ENCODE peak calls at places on chromosomes 1 and 21, in eight cellular contexts. W, O, F, T, A, E, R and X are unnamed samples.

GRCh38 chr1:237324226-237324625 is 282.2 kb downstream of the RYR2 start:
- DNase-seq in O (no peak), E (no peak), F (no peak), R (no peak), W (no peak), T (no peak), A (no peak), X (no peak)

GRCh38 chr1:35876988-35877387 is 6.0 kb upstream of the AGO1 start:
- DNase-seq in T (no peak), O (no peak), W (no peak), E (no peak), F (no peak), R (no peak), A (no peak), X (no peak)

GRCh38 chr1:156865865-156866678 is 5.4 kb downstream of the NTRK1 start:
- DNase-seq in F (no peak), R (no peak), T (no peak), E (no peak), W (no peak), A (no peak), O (no peak), X (no peak)

GRCh38 chr1:177794316-177794991 is 175.4 kb downstream of the SEC16B start:
- DNase-seq in O (no peak), A (no peak), W (no peak), T (no peak), E (no peak), R (no peak), F (no peak), X (no peak)

GRCh38 chr1:236524142-236524891 is 535 bp downstream of the LGALS8 start:
- DNase-seq in F (peak; percentile 47), E (peak; percentile 83), O (peak; percentile 65), R (peak; percentile 20), W (peak; percentile 60), T (peak; percentile 49), A (peak; percentile 18), X (peak; percentile 27)

GRCh38 chr1:151581946-151582345 is 29.9 kb upstream of the SNX27 start:
- DNase-seq in A (no peak), O (no peak), T (no peak), W (no peak), F (no peak), E (no peak), R (no peak), X (no peak)

GRCh38 chr1:44405041-44405803 is at the start of gene RNF220:
- DNase-seq in W (peak; percentile 69), R (peak; percentile 44), E (peak; percentile 72), A (peak; percentile 61), O (peak; percentile 59), T (peak; percentile 38), F (peak; percentile 87), X (no peak)

GRCh38 chr1:20381045-20381641 is 90.5 kb downstream of the VWA5B1 start:
- DNase-seq in E (no peak), R (no peak), T (no peak), W (no peak), O (no peak), F (no peak), A (no peak), X (no peak)

GRCh38 chr1:7296968-7297367 is 474.1 kb upstream of the VAMP3 start:
- DNase-seq in R (no peak), O (no peak), F (no peak), T (no peak), W (no peak), E (no peak), A (no peak), X (no peak)

GRCh38 chr1:110477445-110477957 is 26.6 kb downstream of the PROK1 start:
- DNase-seq in O (no peak), W (no peak), R (no peak), T (no peak), E (no peak), A (no peak), F (no peak), X (no peak)

GRCh38 chr1:228321895-228322294 is 84.7 kb downstream of the TRIM11 start:
- DNase-seq in F (no peak), O (no peak), W (no peak), E (no peak), R (no peak), T (no peak), A (no peak), X (no peak)

GRCh38 chr1:36673207-36673606 is 190.5 kb upstream of the CSF3R start:
- DNase-seq in O (no peak), W (no peak), T (no peak), F (no peak), A (no peak), R (no peak), E (no peak), X (no peak)

GRCh38 chr21:16330340-16331319 is 600.8 kb downstream of the USP25 start:
- DNase-seq in T (peak; percentile 35), E (peak; percentile 73), O (no peak), F (no peak), A (peak; percentile 26), W (peak; percentile 62), R (no peak), X (no peak)

GRCh38 chr1:147527941-147528936 is 13.1 kb upstream of the BCL9 start:
- DNase-seq in A (no peak), F (no peak), E (no peak), T (no peak), O (no peak), W (no peak), R (no peak), X (no peak)

GRCh38 chr1:227883073-227883520 is 64.6 kb downstream of the WNT9A start:
- DNase-seq in F (no peak), W (no peak), R (no peak), E (no peak), O (peak; percentile 40), A (no peak), T (no peak), X (no peak)

GRCh38 chr1:3669421-3669821 is 17.1 kb downstream of the TP73 start:
- DNase-seq in T (no peak), O (peak; percentile 53), F (no peak), R (no peak), W (no peak), E (no peak), A (no peak), X (no peak)

GRCh38 chr1:26474824-26475223 is 2.6 kb downstream of the HMGN2 start:
- DNase-seq in F (no peak), T (no peak), O (no peak), A (no peak), R (no peak), W (no peak), E (no peak), X (no peak)

GRCh38 chr21:27412530-27412929 is 445.6 kb upstream of the ADAMTS5 start:
- DNase-seq in O (no peak), A (no peak), F (no peak), R (no peak), E (no peak), T (no peak), W (no peak), X (no peak)

GRCh38 chr1:205597691-205598314 is 34.0 kb downstream of the ELK4 start:
- DNase-seq in W (no peak), R (no peak), F (no peak), E (no peak), O (no peak), A (no peak), T (no peak), X (no peak)

GRCh38 chr1:151828931-151829330 is 2.7 kb downstream of the RORC start:
- DNase-seq in E (peak; percentile 37), R (no peak), F (no peak), W (peak; percentile 82), T (no peak), A (no peak), O (peak; percentile 62), X (no peak)

GRCh38 chr1:22447581-22448215 is 4.0 kb upstream of the ZBTB40 start:
- DNase-seq in R (no peak), O (no peak), A (no peak), E (peak; percentile 93), T (no peak), F (no peak), W (peak; percentile 74), X (no peak)

GRCh38 chr1:168465942-168466702 is 77.7 kb downstream of the XCL2 start:
- DNase-seq in O (no peak), R (peak; percentile 4), W (peak; percentile 65), F (no peak), A (no peak), E (peak; percentile 60), T (peak; percentile 39), X (no peak)

GRCh38 chr1:210587547-210587946 is 258.8 kb downstream of the HHAT start:
- DNase-seq in T (no peak), O (no peak), A (no peak), W (peak; percentile 12), F (no peak), E (peak; percentile 59), R (no peak), X (no peak)